ENCODE peak calls at places on chromosomes 3 and 15, in ten cellular contexts. B is sigmoid colon, Z is right atrium auricular region, A is hepatocyte, P is testis, D is neural progenitor cell, W is Caco-2, F is colonic mucosa, V is stomach, U is kidney. N is an unnamed sample.

GRCh38 chr15:31375772-31376171 is 49.1 kb downstream of the KLF13 start:
- DNase-seq in Z (no peak), V (no peak), D (no peak), P (no peak), U (peak; percentile 71), B (no peak), F (no peak), A (no peak), W (no peak), N (no peak)

GRCh38 chr3:117036259-117036799 is 326.8 kb downstream of the TUSC7 start:
- DNase-seq in V (no peak), U (no peak), W (no peak), A (peak; percentile 11), B (peak; percentile 84), D (no peak), Z (peak; percentile 69), P (peak; percentile 69), F (peak; percentile 32), N (no peak)

GRCh38 chr15:91491131-91491950 is 362.2 kb upstream of the SLCO3A1 start:
- DNase-seq in A (no peak), U (no peak), V (no peak), B (no peak), W (no peak), P (no peak), Z (no peak), D (no peak), F (no peak), N (peak; percentile 63)

GRCh38 chr15:81400640-81401236 is 26.7 kb upstream of the TMC3 start:
- DNase-seq in W (no peak), V (no peak), F (no peak), A (peak; percentile 66), D (peak; percentile 53), U (no peak), Z (no peak), B (no peak), P (no peak), N (peak; percentile 64)

GRCh38 chr3:47517937-47518336 is 4.4 kb upstream of the ELP6 start:
- DNase-seq in F (no peak), P (no peak), V (no peak), Z (no peak), D (no peak), U (no peak), A (no peak), W (no peak), B (no peak), N (no peak)

GRCh38 chr15:100893261-100893963 is 13.8 kb downstream of the ALDH1A3 start:
- DNase-seq in F (no peak), D (no peak), A (no peak), W (no peak), U (no peak), P (no peak), Z (no peak), B (no peak), V (peak; percentile 7), N (no peak)

GRCh38 chr15:31329640-31330010 is 3.0 kb downstream of the KLF13 start:
- DNase-seq in P (no peak), W (no peak), A (no peak), F (no peak), Z (no peak), B (no peak), V (no peak), U (no peak), D (no peak), N (no peak)

GRCh38 chr3:177459397-177459796 is 262.1 kb upstream of the TBL1XR1 start:
- DNase-seq in A (peak; percentile 45), V (no peak), B (no peak), Z (no peak), U (no peak), P (peak; percentile 40), W (no peak), F (no peak), D (no peak), N (no peak)

GRCh38 chr3:65539620-65540019 is 499.1 kb downstream of the MAGI1 start:
- DNase-seq in A (no peak), W (no peak), V (no peak), U (no peak), B (no peak), D (peak; percentile 54), P (no peak), Z (no peak), F (no peak), N (no peak)

GRCh38 chr3:177131927-177132636 is 65.2 kb downstream of the TBL1XR1 start:
- DNase-seq in A (no peak), U (no peak), D (no peak), P (no peak), W (no peak), V (no peak), Z (no peak), F (no peak), B (no peak), N (peak; percentile 70)

GRCh38 chr3:136476280-136476679 is 226.1 kb downstream of the PCCB start:
- DNase-seq in P (no peak), W (no peak), B (no peak), D (no peak), A (no peak), Z (no peak), U (no peak), F (no peak), V (no peak), N (no peak)

GRCh38 chr3:184003187-184003967 is 14.3 kb downstream of the ABCC5 start:
- DNase-seq in D (no peak), Z (no peak), P (no peak), A (no peak), W (no peak), U (no peak), F (no peak), B (no peak), V (no peak), N (no peak)

GRCh38 chr15:82139823-82140268 is 94.0 kb upstream of the MEX3B start:
- DNase-seq in A (peak; percentile 63), Z (no peak), F (no peak), V (no peak), P (no peak), W (no peak), U (no peak), B (no peak), D (peak; percentile 60), N (peak; percentile 31)

GRCh38 chr15:39868396-39868795 is 51.7 kb downstream of the GPR176 start:
- DNase-seq in B (no peak), U (no peak), W (no peak), A (no peak), P (no peak), D (no peak), V (no peak), Z (no peak), F (no peak), N (no peak)

GRCh38 chr3:15438988-15439387 is 11.6 kb downstream of the EAF1 start:
- DNase-seq in D (no peak), F (no peak), V (no peak), A (no peak), W (no peak), U (no peak), Z (peak; percentile 34), P (no peak), B (no peak), N (no peak)

GRCh38 chr15:31393441-31394091 is 66.9 kb downstream of the KLF13 start:
- DNase-seq in A (no peak), U (peak; percentile 75), Z (no peak), P (no peak), V (no peak), D (no peak), W (no peak), F (peak; percentile 27), B (peak; percentile 68), N (no peak)

GRCh38 chr15:61839541-61839940 is 220.7 kb downstream of the VPS13C start:
- DNase-seq in B (no peak), P (no peak), V (no peak), Z (no peak), A (no peak), U (no peak), F (no peak), W (no peak), D (no peak), N (peak; percentile 60)

GRCh38 chr3:185763347-185764010 is 61.4 kb downstream of the IGF2BP2 start:
- DNase-seq in U (no peak), B (no peak), V (no peak), W (no peak), A (no peak), Z (no peak), D (no peak), P (no peak), F (no peak), N (no peak)

GRCh38 chr15:95017950-95018349 is 786.6 kb downstream of the MCTP2 start:
- DNase-seq in A (peak; percentile 19), U (peak; percentile 88), P (peak; percentile 57), Z (peak; percentile 73), D (no peak), W (no peak), B (peak; percentile 70), F (peak; percentile 24), V (peak; percentile 78), N (no peak)

GRCh38 chr3:188153949-188154757 is at the start of gene LPP:
- DNase-seq in A (peak; percentile 88), F (peak; percentile 80), B (peak; percentile 92), W (peak; percentile 79), D (peak; percentile 89), V (peak; percentile 85), Z (peak; percentile 78), U (peak; percentile 94), P (peak; percentile 78), N (peak; percentile 51)
- TF ChIP-seq CTCF in A (peak; percentile 3), F (no peak), B (no peak), W (peak; percentile 27), D (peak; percentile 22), V (no peak), Z (peak; percentile 11), U (no peak), P (no peak), N (no peak)

GRCh38 chr3:126526668-126527005 is 2.7 kb downstream of the CHST13 start:
- DNase-seq in W (no peak), F (no peak), Z (no peak), V (no peak), U (peak; percentile 46), P (no peak), B (peak; percentile 40), A (no peak), D (no peak), N (no peak)
- H3K4me1 ChIP-seq in W (peaks cover 50% of the 10 kb centered on the region), F (no peaks in the 10 kb centered on the region), Z (no peaks in the 10 kb centered on the region), V (peaks cover 14% of the 10 kb centered on the region), U (peaks cover 9% of the 10 kb centered on the region), P (peaks cover 27% of the 10 kb centered on the region), B (peaks cover 14% of the 10 kb centered on the region), A (peaks cover 48% of the 10 kb centered on the region), D (peaks cover 4% of the 10 kb centered on the region), N (no peaks in the 10 kb centered on the region)

DNA sequence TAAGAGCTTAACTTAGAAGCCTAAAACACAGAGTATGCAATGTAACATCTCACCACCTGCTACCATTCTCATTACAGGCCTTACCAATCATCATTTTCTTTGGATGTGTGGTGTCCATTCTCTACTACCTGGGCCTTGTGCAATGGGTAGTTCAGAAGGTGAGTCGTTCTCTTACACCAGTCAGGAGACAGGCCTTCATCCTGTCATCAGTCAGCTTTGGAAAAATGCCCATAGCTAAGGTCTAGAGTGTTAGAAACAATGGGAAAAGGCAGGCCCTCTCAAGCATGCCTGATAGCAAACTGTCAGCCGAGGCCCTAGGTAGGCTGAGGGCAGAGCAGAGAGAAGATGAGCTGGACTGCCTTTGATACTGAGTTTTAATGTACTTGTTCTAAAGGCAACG is 13.5 kb downstream of the SLC28A2 start:
- DNase-seq in B (no peak), Z (no peak), V (no peak), U (no peak), W (no peak), D (no peak), P (no peak), F (no peak), A (no peak), N (no peak)
- TF ChIP-seq CTCF in B (no peak), Z (no peak), V (no peak), U (no peak), W (no peak), D (no peak), P (no peak), F (no peak), A (no peak), N (no peak)

GRCh38 chr3:152259480-152259879 is 9.2 kb upstream of the MBNL1 start:
- DNase-seq in A (no peak), Z (no peak), B (no peak), P (no peak), F (no peak), V (no peak), U (no peak), W (no peak), D (no peak), N (no peak)
- H3K4me1 ChIP-seq in A (peaks cover 17% of the 10 kb centered on the region), Z (no peaks in the 10 kb centered on the region), B (peaks cover 51% of the 10 kb centered on the region), P (peaks cover 12% of the 10 kb centered on the region), F (peaks cover 7% of the 10 kb centered on the region), V (peaks cover 12% of the 10 kb centered on the region), U (peaks cover 6% of the 10 kb centered on the region), W (peaks cover 24% of the 10 kb centered on the region), D (peaks cover 16% of the 10 kb centered on the region), N (no peaks in the 10 kb centered on the region)